ENCODE peak calls at places on chromosomes 4 and X, in five cellular contexts. F is mesenchymal stem cell, K is trophoblast cell, J is H1, R is IMR-90. S is an unnamed sample.
A peak's percentile ranks its signal among the peaks of the same experiment; 100 is the strongest.

GRCh38 chr4:124483043-124483906 is 229.3 kb downstream of the ANKRD50 start:
- DNase-seq in J (no peak), F (peak; percentile 66), R (peak; percentile 21), K (peak; percentile 92), S (peak; percentile 58)

GRCh38 chr4:8548731-8549351 is 31.4 kb upstream of the GPR78 start:
- DNase-seq in J (no peak), F (no peak), K (peak; percentile 47), R (no peak), S (no peak)

GRCh38 chr4:166197166-166197565 is 324.1 kb downstream of the TLL1 start:
- DNase-seq in K (no peak), F (no peak), R (no peak), J (no peak), S (no peak)

GRCh38 chr4:10320130-10320529 is 137.1 kb downstream of the ZNF518B start:
- DNase-seq in F (no peak), J (no peak), R (no peak), K (no peak), S (no peak)

GRCh38 chr4:56764775-56765174 is 56.7 kb downstream of the SPINK2 start:
- DNase-seq in J (no peak), R (peak; percentile 71), F (no peak), K (no peak), S (no peak)

GRCh38 chrX:107485019-107485418 is 35.6 kb downstream of the FRMPD3 start:
- DNase-seq in K (no peak), J (no peak), R (no peak), F (no peak), S (no peak)

GRCh38 chrX:1546601-1547275 is 9.8 kb upstream of the P2RY8 start:
- DNase-seq in F (no peak), J (no peak), R (no peak), K (no peak), S (no peak)

GRCh38 chr4:117376700-117377099 is 291.3 kb upstream of the TRAM1L1 start:
- DNase-seq in R (no peak), K (no peak), J (no peak), F (no peak), S (no peak)

GRCh38 chr4:173191623-173192041 is 23.0 kb downstream of the GALNT7 start:
- DNase-seq in J (no peak), R (peak; percentile 52), K (no peak), F (peak; percentile 23), S (no peak)

GRCh38 chr4:156568041-156568440 is 403.6 kb downstream of the PDGFC start:
- DNase-seq in F (no peak), J (no peak), K (peak; percentile 7), R (peak; percentile 59), S (no peak)

GRCh38 chr4:1544861-1545275 is 138.6 kb upstream of the NKX1-1 start:
- DNase-seq in J (no peak), F (no peak), K (no peak), R (no peak), S (no peak)

GRCh38 chr4:61246003-61246402 is 45.9 kb downstream of the ADGRL3 start:
- DNase-seq in K (no peak), F (no peak), R (no peak), J (no peak), S (no peak)

GRCh38 chr4:67320645-67321044 is 224.7 kb downstream of the CENPC start:
- DNase-seq in R (no peak), F (no peak), K (no peak), J (no peak), S (no peak)

GRCh38 chr4:112002301-112002700 is 143.0 kb upstream of the FAM241A start:
- DNase-seq in J (no peak), K (peak; percentile 33), R (no peak), F (no peak), S (peak; percentile 5)

GRCh38 chrX:43973249-43973672 is at the start of gene NDP:
- DNase-seq in F (no peak), J (no peak), K (no peak), R (no peak), S (no peak)

GRCh38 chr4:16794816-16795445 is 103.5 kb downstream of the LDB2 start:
- DNase-seq in F (peak; percentile 59), R (peak; percentile 60), K (no peak), J (peak; percentile 10), S (peak; percentile 56)

GRCh38 chr4:41517121-41517520 is 20.8 kb upstream of the LIMCH1 start:
- DNase-seq in R (no peak), F (no peak), J (no peak), K (no peak), S (no peak)

GRCh38 chrX:19571708-19572107 is 56.4 kb upstream of the MAP3K15 start:
- DNase-seq in R (no peak), J (no peak), K (no peak), F (no peak), S (no peak)

GRCh38 chr4:97498875-97499274 is 644.4 kb downstream of the STPG2 start:
- DNase-seq in R (no peak), J (no peak), K (no peak), F (peak; percentile 74), S (no peak)

GRCh38 chrX:23434356-23434884 is 99.8 kb downstream of the PTCHD1 start:
- DNase-seq in K (no peak), F (peak; percentile 1), J (no peak), R (peak; percentile 2), S (no peak)

GRCh38 chr4:21177092-21177491 is 476.8 kb downstream of the PACRGL start:
- DNase-seq in F (no peak), K (no peak), R (no peak), J (no peak), S (no peak)

GRCh38 chrX:84170931-84171330 is 17.1 kb downstream of the RPS6KA6 start:
- DNase-seq in J (no peak), R (peak; percentile 41), F (no peak), K (no peak), S (no peak)

GRCh38 chrX:46325312-46325877 is 219.8 kb downstream of the ZNF674 start:
- DNase-seq in K (peak; percentile 4), J (no peak), F (peak; percentile 67), R (peak; percentile 52), S (no peak)

GRCh38 chr4:11418610-11419009 is 10.1 kb downstream of the HS3ST1 start:
- DNase-seq in K (no peak), F (no peak), J (no peak), R (peak; percentile 7), S (no peak)

GRCh38 chr4:147136308-147136707 is 190.6 kb upstream of the TTC29 start:
- DNase-seq in R (peak; percentile 84), K (no peak), J (no peak), F (peak; percentile 75), S (no peak)

GRCh38 chr4:151359576-151359975 is 34.2 kb upstream of the SH3D19 start:
- DNase-seq in R (no peak), J (no peak), K (no peak), F (peak; percentile 7), S (no peak)

DNA sequence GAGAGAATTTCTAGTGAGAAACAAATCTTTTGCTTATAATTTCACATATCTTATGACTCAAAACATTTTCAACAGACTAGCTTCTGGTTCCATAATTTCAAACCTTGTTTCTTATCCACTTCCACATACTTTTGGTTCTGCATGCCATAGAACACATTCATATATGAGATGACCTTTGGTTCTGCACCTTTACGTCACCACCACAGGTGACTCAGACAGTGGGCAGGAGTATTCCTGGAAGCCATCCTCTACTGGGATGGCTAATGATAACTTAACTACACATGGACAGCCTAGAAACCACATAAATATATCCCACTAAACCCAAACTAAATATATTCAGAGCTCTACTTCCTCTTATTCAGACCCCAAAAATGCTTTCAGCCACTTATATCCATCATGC is 133.3 kb downstream of the DCK start:
- DNase-seq in K (peak; percentile 85), F (peak; percentile 73), J (no peak), R (peak; percentile 99), S (no peak)
- H3K9me3 ChIP-seq in K (no peaks in the 10 kb centered on the region), F (no peaks in the 10 kb centered on the region), J (no peaks in the 10 kb centered on the region), R (no peaks in the 10 kb centered on the region), S (no peaks in the 10 kb centered on the region)

DNA sequence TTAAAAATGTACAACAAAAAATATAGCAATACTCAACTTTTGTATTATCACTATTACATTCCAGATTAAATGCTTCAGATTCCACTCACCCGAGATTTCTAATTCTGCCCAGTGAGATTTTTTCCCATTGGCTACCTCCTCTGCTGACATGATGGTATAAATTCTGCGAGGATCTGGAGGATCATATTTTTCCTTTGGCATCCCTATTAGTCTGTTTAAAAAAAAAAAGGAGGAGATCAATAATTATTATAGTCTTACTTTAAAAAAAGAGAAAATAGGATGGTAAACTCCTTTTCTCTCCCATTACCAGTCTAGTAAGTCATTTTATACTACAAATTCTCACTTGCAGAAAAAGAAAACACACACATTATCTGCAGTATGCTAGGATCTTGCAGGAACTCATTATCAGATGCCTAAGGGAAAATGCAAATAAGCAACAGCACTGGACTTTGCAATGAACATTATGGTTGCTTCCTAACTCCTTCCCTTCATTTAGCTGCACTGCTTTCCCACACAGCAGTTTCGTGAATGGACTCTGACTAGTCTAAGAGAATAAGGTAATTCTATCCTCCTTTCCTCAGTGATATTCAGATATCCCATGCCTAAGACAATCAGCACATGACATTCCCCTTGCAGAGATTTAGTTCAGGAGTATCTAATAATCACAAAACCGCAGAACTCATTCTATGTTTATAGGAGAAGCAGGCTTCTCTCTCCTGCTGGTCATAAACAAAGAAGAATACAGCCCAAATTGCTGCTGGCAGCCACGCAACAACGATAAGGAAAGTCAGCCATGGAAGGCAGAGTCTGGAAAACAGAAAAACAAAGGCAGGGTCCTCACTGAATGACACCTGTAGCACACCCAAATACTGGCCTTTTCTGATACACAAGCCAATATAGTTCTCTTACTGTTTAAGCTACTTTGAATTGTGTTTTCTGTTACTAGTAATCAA is 42.7 kb downstream of the CNOT6L start:
- DNase-seq in J (no peak), K (peak; percentile 7), R (peak; percentile 58), F (peak; percentile 50), S (no peak)
- H3K4me3 ChIP-seq in J (no peak overlapping the region), K (no peak overlapping the region), R (no peak overlapping the region), F (no peak overlapping the region), S (no peak overlapping the region)

GRCh38 chrX:69109706-69110635 is 55.3 kb downstream of the PJA1 start:
- DNase-seq in K (peak; percentile 73), F (peak; percentile 81), J (no peak), R (peak; percentile 73), S (no peak)
- H2BK5ac ChIP-seq in K (no peak overlapping the region), F (no peak overlapping the region), J (no peak overlapping the region), R (no peak overlapping the region), S (peak overlapping the region; percentile 24)

GRCh38 chrX:152895121-152895520 is 2.7 kb upstream of the ZNF185 start:
- DNase-seq in R (no peak), F (no peak), K (no peak), J (no peak), S (no peak)

GRCh38 chrX:152892499-152892898 is 5.4 kb upstream of the ZNF185 start:
- DNase-seq in F (no peak), K (no peak), R (no peak), J (no peak), S (no peak)

GRCh38 chrX:152893631-152894610 is 3.9 kb upstream of the ZNF185 start:
- DNase-seq in J (no peak), K (no peak), F (no peak), R (no peak), S (no peak)

GRCh38 chrX:152895724-152896420 is 2.0 kb upstream of the ZNF185 start:
- DNase-seq in R (no peak), J (no peak), F (no peak), K (no peak), S (no peak)

DNA sequence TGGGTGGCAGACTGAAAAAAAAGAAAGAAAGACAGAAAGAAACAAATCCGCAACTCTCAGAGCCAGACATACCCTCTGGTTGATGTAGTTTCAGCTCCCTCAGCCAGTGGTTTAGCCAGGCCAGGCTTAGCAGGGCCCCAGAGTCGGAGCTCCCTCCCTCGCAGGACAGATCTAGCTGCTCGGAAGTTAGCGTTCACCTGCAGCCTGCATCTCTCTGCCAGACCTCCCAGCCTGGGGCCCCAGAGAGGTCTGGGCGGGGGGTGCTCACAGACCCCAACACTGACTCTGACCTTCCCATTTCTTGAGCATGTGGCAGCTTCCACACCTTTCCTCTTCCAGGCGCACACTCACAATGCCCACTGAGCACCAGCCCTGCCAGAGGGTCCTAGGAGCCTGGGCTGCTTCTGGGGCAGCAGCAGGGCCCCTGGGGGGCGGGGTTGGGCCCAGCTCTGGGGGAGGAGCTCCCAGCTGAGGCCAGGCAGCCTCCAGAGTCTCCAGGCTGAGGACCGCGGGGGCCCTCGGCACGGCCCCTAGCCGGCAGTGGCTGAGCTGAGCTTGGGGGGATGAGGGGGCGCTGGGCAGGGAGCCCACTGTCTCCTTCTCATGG is 4.8 kb upstream of the ZNF185 start:
- DNase-seq in J (no peak), F (no peak), R (no peak), K (no peak), S (no peak)
- H3K9me3 ChIP-seq in J (no peaks in the 10 kb centered on the region), F (no peaks in the 10 kb centered on the region), R (peaks cover 1% of the 10 kb centered on the region), K (no peaks in the 10 kb centered on the region), S (no peaks in the 10 kb centered on the region)